ENCODE peak calls at places on chromosome 14, in six cellular contexts. Q is H9, T is IMR-90, B is mesenchymal stem cell, G is trophoblast cell, A is H1. X is an unnamed sample.

GRCh38 chr14:63727231-63727735 is 582 bp downstream of the SGPP1 start:
- DNase-seq in A (no peak), T (peak), G (peak), Q (peak), B (peak), X (no peak)

GRCh38 chr14:53365516-53366130 is 212.5 kb upstream of the DDHD1 start:
- DNase-seq in A (no peak), B (peak), G (no peak), T (peak), Q (no peak), X (no peak)

GRCh38 chr14:34322940-34323418 is 139.1 kb downstream of the SPTSSA start:
- DNase-seq in T (peak), Q (peak), G (peak), B (peak), A (peak), X (peak)

GRCh38 chr14:50906326-50906725 is 34.5 kb downstream of the ABHD12B start:
- DNase-seq in G (no peak), Q (no peak), A (no peak), T (no peak), B (no peak), X (no peak)

GRCh38 chr14:24332094-24332983 is 2.5 kb downstream of the ADCY4 start:
- DNase-seq in B (peak), Q (peak), T (peak), G (peak), A (peak), X (no peak)

GRCh38 chr14:42980419-42980818 is 1373.7 kb downstream of the LRFN5 start:
- DNase-seq in T (no peak), G (no peak), A (no peak), Q (no peak), B (no peak), X (no peak)

GRCh38 chr14:24139272-24139934 is 2.0 kb downstream of the EMC9 start:
- DNase-seq in T (no peak), B (no peak), G (no peak), A (no peak), Q (no peak), X (no peak)

GRCh38 chr14:93984987-93985410 is 8.6 kb upstream of the ASB2 start:
- DNase-seq in A (peak), B (peak), Q (peak), G (no peak), T (peak), X (peak)

GRCh38 chr14:22427771-22428228 is 161.2 kb downstream of the DAD1 start:
- DNase-seq in B (peak), Q (no peak), A (no peak), G (peak), T (peak), X (no peak)

GRCh38 chr14:33271216-33271615 is 332.5 kb downstream of the NPAS3 start:
- DNase-seq in T (no peak), A (no peak), G (no peak), B (peak), Q (no peak), X (no peak)
- H3K4ac ChIP-seq in T (no peak), A (no peak), G (no peak), B (no peak), Q (no peak), X (no peak)

GRCh38 chr14:61860294-61860918 is 98.2 kb downstream of the SNAPC1 start:
- DNase-seq in B (peak), A (peak), Q (peak), G (peak), T (peak), X (peak)

DNA sequence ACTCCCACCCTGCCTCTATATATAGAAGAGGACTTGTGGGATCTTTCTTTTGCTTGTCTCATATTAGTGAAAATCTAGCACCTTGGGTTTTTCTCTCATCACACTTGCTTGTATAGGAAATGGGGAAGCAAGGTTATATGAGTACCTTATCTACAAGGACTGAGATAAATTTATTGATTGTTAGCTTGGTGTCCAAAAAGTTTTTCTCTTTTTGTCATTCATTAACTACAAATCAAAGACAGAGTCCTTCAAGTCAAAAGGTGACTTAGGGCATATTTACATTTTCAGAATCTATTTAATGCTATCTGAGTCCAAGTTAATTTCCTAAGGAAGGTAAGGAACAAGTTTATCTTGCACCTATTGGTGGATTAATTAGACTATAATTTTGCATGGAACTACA is 92.7 kb downstream of the SNAPC1 start:
- DNase-seq in T (no peak), B (no peak), Q (no peak), A (no peak), G (no peak), X (no peak)
- H3K14ac ChIP-seq in T (no peak), B (no peak), Q (no peak), A (no peak), G (no peak), X (no peak)

GRCh38 chr14:80839743-80840142 is 101.8 kb downstream of the CEP128 start:
- DNase-seq in A (no peak), B (no peak), G (no peak), Q (no peak), T (no peak), X (no peak)
- H2AFZ ChIP-seq in A (no peak), B (no peak), G (no peak), Q (no peak), T (no peak), X (no peak)

GRCh38 chr14:99025418-99025817 is 246.6 kb downstream of the BCL11B start:
- DNase-seq in Q (no peak), G (no peak), A (no peak), B (no peak), T (no peak), X (no peak)
- H3K4ac ChIP-seq in Q (no peak), G (no peak), A (no peak), B (no peak), T (no peak), X (no peak)

GRCh38 chr14:84129028-84129427 is 1400.9 kb upstream of the FLRT2 start:
- DNase-seq in G (no peak), A (no peak), T (no peak), B (no peak), Q (no peak), X (peak)
- H3K14ac ChIP-seq in G (no peak), A (no peak), T (peak), B (no peak), Q (no peak), X (no peak)

GRCh38 chr14:61759878-61760277 is 2.3 kb upstream of the SNAPC1 start:
- DNase-seq in Q (no peak), G (no peak), B (no peak), T (no peak), A (no peak), X (no peak)
- H2AFZ ChIP-seq in Q (no peak), G (no peak), B (no peak), T (no peak), A (no peak), X (no peak)

GRCh38 chr14:92503756-92504491 is 9.7 kb upstream of the RIN3 start:
- DNase-seq in Q (no peak), A (no peak), T (peak), B (peak), G (peak), X (no peak)
- H3K4ac ChIP-seq in Q (no peak), A (no peak), T (peak), B (no peak), G (peak), X (no peak)

X was measured in neuronal stem cell.